ENCODE peak calls at places on chromosome 22, in nine cellular contexts. One of them, this sample, is unnamed.

GRCh38 chr22:38756631-38757463 is 1.0 kb upstream of the SUN2 start:
- DNase-seq in brain microvascular endothelial cell: no peak
- DNase-seq in H9: no peak
- DNase-seq in stomach: no peak
- DNase-seq in pancreas: no peak
- DNase-seq in neuronal stem cell: no peak
- DNase-seq in fibroblast of lung: no peak
- DNase-seq in right lobe of liver: no peak
- DNase-seq in uterus: no peak
- DNase-seq in this sample: no peak

GRCh38 chr22:17717708-17718107 is 56.6 kb downstream of the BID start:
- DNase-seq in brain microvascular endothelial cell: no peak
- DNase-seq in H9: no peak
- DNase-seq in stomach: no peak
- DNase-seq in pancreas: no peak
- DNase-seq in neuronal stem cell: no peak
- DNase-seq in fibroblast of lung: peak; percentile 53
- DNase-seq in right lobe of liver: no peak
- DNase-seq in uterus: no peak
- DNase-seq in this sample: no peak

GRCh38 chr22:44758354-44758969 is 6.1 kb downstream of the ARHGAP8 start:
- DNase-seq in brain microvascular endothelial cell: peak; percentile 10
- DNase-seq in H9: no peak
- DNase-seq in stomach: no peak
- DNase-seq in pancreas: no peak
- DNase-seq in neuronal stem cell: no peak
- DNase-seq in fibroblast of lung: peak; percentile 42
- DNase-seq in right lobe of liver: no peak
- DNase-seq in uterus: no peak
- DNase-seq in this sample: no peak

GRCh38 chr22:23215294-23216204 is 35.2 kb downstream of the BCR start:
- DNase-seq in brain microvascular endothelial cell: no peak
- DNase-seq in H9: no peak
- DNase-seq in stomach: peak; percentile 66
- DNase-seq in pancreas: peak; percentile 68
- DNase-seq in neuronal stem cell: no peak
- DNase-seq in fibroblast of lung: no peak
- DNase-seq in right lobe of liver: no peak
- DNase-seq in uterus: peak; percentile 53
- DNase-seq in this sample: no peak

GRCh38 chr22:41906822-41907221 is 8.1 kb downstream of the SHISA8 start:
- DNase-seq in brain microvascular endothelial cell: no peak
- DNase-seq in H9: peak; percentile 18
- DNase-seq in stomach: no peak
- DNase-seq in pancreas: no peak
- DNase-seq in neuronal stem cell: no peak
- DNase-seq in fibroblast of lung: no peak
- DNase-seq in right lobe of liver: no peak
- DNase-seq in uterus: no peak
- DNase-seq in this sample: no peak

GRCh38 chr22:48887394-48888332 is 940.0 kb downstream of the BRD1 start:
- DNase-seq in brain microvascular endothelial cell: no peak
- DNase-seq in H9: no peak
- DNase-seq in stomach: no peak
- DNase-seq in pancreas: no peak
- DNase-seq in neuronal stem cell: no peak
- DNase-seq in fibroblast of lung: no peak
- DNase-seq in right lobe of liver: no peak
- DNase-seq in uterus: no peak
- DNase-seq in this sample: no peak

GRCh38 chr22:32607086-32607485 is 132.5 kb downstream of the FBXO7 start:
- DNase-seq in brain microvascular endothelial cell: no peak
- DNase-seq in H9: no peak
- DNase-seq in stomach: no peak
- DNase-seq in pancreas: no peak
- DNase-seq in neuronal stem cell: no peak
- DNase-seq in fibroblast of lung: no peak
- DNase-seq in right lobe of liver: no peak
- DNase-seq in uterus: no peak
- DNase-seq in this sample: no peak

GRCh38 chr22:43823911-43824665 is 12.0 kb upstream of the EFCAB6 start:
- DNase-seq in brain microvascular endothelial cell: no peak
- DNase-seq in H9: peak; percentile 21
- DNase-seq in stomach: peak; percentile 21
- DNase-seq in pancreas: no peak
- DNase-seq in neuronal stem cell: no peak
- DNase-seq in fibroblast of lung: no peak
- DNase-seq in right lobe of liver: no peak
- DNase-seq in uterus: no peak
- DNase-seq in this sample: no peak

GRCh38 chr22:39149915-39150847 is 2.3 kb downstream of the CBX7 start:
- DNase-seq in brain microvascular endothelial cell: no peak
- DNase-seq in H9: peak; percentile 59
- DNase-seq in stomach: no peak
- DNase-seq in pancreas: peak; percentile 38
- DNase-seq in neuronal stem cell: no peak
- DNase-seq in fibroblast of lung: no peak
- DNase-seq in right lobe of liver: no peak
- DNase-seq in uterus: no peak
- DNase-seq in this sample: no peak

GRCh38 chr22:46897246-46897623 is 134.8 kb downstream of the TBC1D22A start:
- DNase-seq in brain microvascular endothelial cell: no peak
- DNase-seq in H9: no peak
- DNase-seq in stomach: peak; percentile 15
- DNase-seq in pancreas: no peak
- DNase-seq in neuronal stem cell: no peak
- DNase-seq in fibroblast of lung: no peak
- DNase-seq in right lobe of liver: no peak
- DNase-seq in uterus: no peak
- DNase-seq in this sample: no peak

GRCh38 chr22:25437414-25438160 is 126.9 kb upstream of the GRK3 start:
- DNase-seq in brain microvascular endothelial cell: no peak
- DNase-seq in H9: peak; percentile 52
- DNase-seq in stomach: no peak
- DNase-seq in pancreas: no peak
- DNase-seq in neuronal stem cell: no peak
- DNase-seq in fibroblast of lung: no peak
- DNase-seq in right lobe of liver: no peak
- DNase-seq in uterus: no peak
- DNase-seq in this sample: no peak

GRCh38 chr22:43152355-43153071 is 1.2 kb downstream of the TSPO start:
- DNase-seq in brain microvascular endothelial cell: no peak
- DNase-seq in H9: no peak
- DNase-seq in stomach: peak; percentile 93
- DNase-seq in pancreas: peak; percentile 73
- DNase-seq in neuronal stem cell: no peak
- DNase-seq in fibroblast of lung: peak; percentile 51
- DNase-seq in right lobe of liver: peak; percentile 76
- DNase-seq in uterus: peak; percentile 60
- DNase-seq in this sample: peak; percentile 81

GRCh38 chr22:25744694-25745093 is 2.7 kb downstream of the MYO18B start:
- DNase-seq in brain microvascular endothelial cell: no peak
- DNase-seq in H9: no peak
- DNase-seq in stomach: no peak
- DNase-seq in pancreas: no peak
- DNase-seq in neuronal stem cell: no peak
- DNase-seq in fibroblast of lung: no peak
- DNase-seq in right lobe of liver: no peak
- DNase-seq in uterus: no peak
- DNase-seq in this sample: no peak

GRCh38 chr22:24529898-24530297 is 25.0 kb downstream of the GUCD1 start:
- DNase-seq in brain microvascular endothelial cell: no peak
- DNase-seq in H9: no peak
- DNase-seq in stomach: no peak
- DNase-seq in pancreas: no peak
- DNase-seq in neuronal stem cell: no peak
- DNase-seq in fibroblast of lung: no peak
- DNase-seq in right lobe of liver: no peak
- DNase-seq in uterus: no peak
- DNase-seq in this sample: no peak

DNA sequence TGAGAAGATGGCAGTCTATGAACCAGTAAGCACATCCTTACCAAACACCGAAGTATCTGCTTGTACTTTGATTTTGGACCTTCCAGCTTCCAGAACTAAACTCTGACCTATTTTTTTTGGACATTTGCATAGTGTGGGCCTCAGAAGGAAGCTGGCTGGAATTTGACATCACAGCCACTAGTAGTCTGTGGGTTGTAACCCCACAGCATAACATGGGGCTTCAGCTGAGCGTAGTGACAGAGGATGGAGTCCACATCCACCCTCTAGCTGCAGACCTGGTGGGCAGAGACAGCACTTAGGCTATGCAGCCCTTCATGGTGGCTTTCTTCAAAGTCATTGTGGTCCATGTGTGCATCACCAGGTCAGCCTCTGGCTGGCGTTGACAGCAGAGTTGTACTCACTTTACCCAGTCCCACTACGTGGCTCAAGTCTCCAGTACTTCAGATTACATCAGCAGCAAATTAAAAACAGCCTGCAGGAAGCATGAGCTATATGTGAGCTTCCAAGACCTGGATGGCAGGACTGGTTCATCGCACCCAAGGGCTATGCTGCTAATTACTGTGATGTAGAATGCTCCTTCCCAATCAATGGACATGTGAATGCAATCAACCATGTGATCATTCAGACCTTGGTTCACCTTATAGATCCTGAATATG is 58.6 kb upstream of the VPREB1 start:
- DNase-seq in brain microvascular endothelial cell: no peak
- DNase-seq in H9: no peak
- DNase-seq in stomach: no peak
- DNase-seq in pancreas: no peak
- DNase-seq in neuronal stem cell: no peak
- DNase-seq in fibroblast of lung: no peak
- DNase-seq in right lobe of liver: no peak
- DNase-seq in uterus: no peak
- DNase-seq in this sample: no peak
- H3K27me3 ChIP-seq in brain microvascular endothelial cell: peaks cover 30% of the 10 kb centered on the region
- H3K27me3 ChIP-seq in H9: peaks cover 64% of the 10 kb centered on the region
- H3K27me3 ChIP-seq in stomach: no peaks in the 10 kb centered on the region
- H3K27me3 ChIP-seq in pancreas: no peaks in the 10 kb centered on the region
- H3K27me3 ChIP-seq in neuronal stem cell: peaks cover 47% of the 10 kb centered on the region
- H3K27me3 ChIP-seq in fibroblast of lung: peaks cover 14% of the 10 kb centered on the region
- H3K27me3 ChIP-seq in right lobe of liver: no peaks in the 10 kb centered on the region
- H3K27me3 ChIP-seq in uterus: no peaks in the 10 kb centered on the region
- H3K27me3 ChIP-seq in this sample: peaks cover 41% of the 10 kb centered on the region

GRCh38 chr22:27138471-27138870 is 481.1 kb downstream of the MIAT start:
- DNase-seq in brain microvascular endothelial cell: no peak
- DNase-seq in H9: no peak
- DNase-seq in stomach: no peak
- DNase-seq in pancreas: no peak
- DNase-seq in neuronal stem cell: no peak
- DNase-seq in fibroblast of lung: no peak
- DNase-seq in right lobe of liver: no peak
- DNase-seq in uterus: no peak
- DNase-seq in this sample: no peak
- H3K27me3 ChIP-seq in brain microvascular endothelial cell: no peaks in the 10 kb centered on the region
- H3K27me3 ChIP-seq in H9: no peaks in the 10 kb centered on the region
- H3K27me3 ChIP-seq in stomach: no peaks in the 10 kb centered on the region
- H3K27me3 ChIP-seq in pancreas: no peaks in the 10 kb centered on the region
- H3K27me3 ChIP-seq in neuronal stem cell: peaks cover 10% of the 10 kb centered on the region
- H3K27me3 ChIP-seq in fibroblast of lung: no peaks in the 10 kb centered on the region
- H3K27me3 ChIP-seq in right lobe of liver: no peaks in the 10 kb centered on the region
- H3K27me3 ChIP-seq in uterus: no peaks in the 10 kb centered on the region
- H3K27me3 ChIP-seq in this sample: no peaks in the 10 kb centered on the region

GRCh38 chr22:50078761-50079160 is 6.5 kb downstream of the MLC1 start:
- DNase-seq in brain microvascular endothelial cell: no peak
- DNase-seq in H9: no peak
- DNase-seq in stomach: no peak
- DNase-seq in pancreas: no peak
- DNase-seq in neuronal stem cell: no peak
- DNase-seq in fibroblast of lung: no peak
- DNase-seq in right lobe of liver: peak; percentile 20
- DNase-seq in uterus: no peak
- DNase-seq in this sample: no peak

GRCh38 chr22:50078246-50078645 is 7.0 kb downstream of the MLC1 start:
- DNase-seq in brain microvascular endothelial cell: no peak
- DNase-seq in H9: no peak
- DNase-seq in stomach: no peak
- DNase-seq in pancreas: no peak
- DNase-seq in neuronal stem cell: no peak
- DNase-seq in fibroblast of lung: no peak
- DNase-seq in right lobe of liver: peak; percentile 14
- DNase-seq in uterus: no peak
- DNase-seq in this sample: no peak

GRCh38 chr22:50081426-50082196 is 3.6 kb downstream of the MLC1 start:
- DNase-seq in brain microvascular endothelial cell: no peak
- DNase-seq in H9: no peak
- DNase-seq in stomach: no peak
- DNase-seq in pancreas: no peak
- DNase-seq in neuronal stem cell: no peak
- DNase-seq in fibroblast of lung: no peak
- DNase-seq in right lobe of liver: no peak
- DNase-seq in uterus: no peak
- DNase-seq in this sample: no peak

GRCh38 chr22:50082197-50082715 is 3.0 kb downstream of the MLC1 start:
- DNase-seq in brain microvascular endothelial cell: no peak
- DNase-seq in H9: no peak
- DNase-seq in stomach: no peak
- DNase-seq in pancreas: no peak
- DNase-seq in neuronal stem cell: no peak
- DNase-seq in fibroblast of lung: no peak
- DNase-seq in right lobe of liver: no peak
- DNase-seq in uterus: no peak
- DNase-seq in this sample: no peak

GRCh38 chr22:50079689-50080465 is 5.3 kb downstream of the MLC1 start:
- DNase-seq in brain microvascular endothelial cell: no peak
- DNase-seq in H9: no peak
- DNase-seq in stomach: no peak
- DNase-seq in pancreas: no peak
- DNase-seq in neuronal stem cell: no peak
- DNase-seq in fibroblast of lung: no peak
- DNase-seq in right lobe of liver: peak; percentile 12
- DNase-seq in uterus: peak; percentile 51
- DNase-seq in this sample: no peak
- H3K27me3 ChIP-seq in brain microvascular endothelial cell: peaks cover 2% of the 10 kb centered on the region
- H3K27me3 ChIP-seq in H9: no peaks in the 10 kb centered on the region
- H3K27me3 ChIP-seq in stomach: no peaks in the 10 kb centered on the region
- H3K27me3 ChIP-seq in pancreas: no peaks in the 10 kb centered on the region
- H3K27me3 ChIP-seq in neuronal stem cell: no peaks in the 10 kb centered on the region
- H3K27me3 ChIP-seq in fibroblast of lung: no peaks in the 10 kb centered on the region
- H3K27me3 ChIP-seq in right lobe of liver: no peaks in the 10 kb centered on the region
- H3K27me3 ChIP-seq in uterus: no peaks in the 10 kb centered on the region
- H3K27me3 ChIP-seq in this sample: no peaks in the 10 kb centered on the region

DNA sequence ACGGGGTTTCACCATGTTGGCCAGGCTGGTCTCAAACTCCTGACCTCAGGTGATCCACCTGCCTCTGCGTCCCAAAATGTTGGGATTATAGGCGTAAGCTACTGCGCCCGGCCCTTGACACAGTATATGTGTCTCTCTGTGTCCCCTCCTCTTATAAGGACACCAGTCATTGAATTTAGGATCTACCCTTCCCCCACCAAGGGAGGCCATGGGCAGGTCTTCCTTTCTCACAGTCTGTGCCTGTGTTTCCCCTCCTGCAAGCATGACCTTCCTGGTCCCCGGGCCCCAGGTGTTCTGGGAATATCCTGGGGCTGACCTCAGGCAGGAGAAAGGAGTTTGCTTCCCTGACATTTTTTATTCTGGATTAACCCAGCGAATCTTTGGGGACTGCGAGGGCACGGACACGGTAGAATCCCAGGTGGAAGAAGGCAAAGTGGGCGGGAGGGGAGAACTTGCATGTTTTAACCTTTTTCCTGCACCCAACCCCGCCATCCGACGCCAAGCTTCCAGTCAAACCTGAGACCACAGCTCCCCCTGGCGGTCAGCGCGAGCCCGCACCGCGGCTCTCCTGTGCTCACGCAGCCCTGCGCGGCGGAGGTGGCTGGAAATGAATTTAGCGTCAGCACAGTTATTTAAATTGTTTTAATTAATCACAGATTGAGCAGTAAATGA is 42.1 kb upstream of the ISX start:
- DNase-seq in brain microvascular endothelial cell: peak; percentile 14
- DNase-seq in H9: peak; percentile 86
- DNase-seq in stomach: peak; percentile 71
- DNase-seq in pancreas: peak; percentile 60
- DNase-seq in neuronal stem cell: peak; percentile 72
- DNase-seq in fibroblast of lung: peak; percentile 27
- DNase-seq in right lobe of liver: peak; percentile 73
- DNase-seq in uterus: peak; percentile 24
- DNase-seq in this sample: no peak
- H3K27me3 ChIP-seq in brain microvascular endothelial cell: no peaks in the 10 kb centered on the region
- H3K27me3 ChIP-seq in H9: no peaks in the 10 kb centered on the region
- H3K27me3 ChIP-seq in stomach: no peaks in the 10 kb centered on the region
- H3K27me3 ChIP-seq in pancreas: no peaks in the 10 kb centered on the region
- H3K27me3 ChIP-seq in neuronal stem cell: no peaks in the 10 kb centered on the region
- H3K27me3 ChIP-seq in fibroblast of lung: no peaks in the 10 kb centered on the region
- H3K27me3 ChIP-seq in right lobe of liver: no peaks in the 10 kb centered on the region
- H3K27me3 ChIP-seq in uterus: no peaks in the 10 kb centered on the region
- H3K27me3 ChIP-seq in this sample: no peaks in the 10 kb centered on the region

This sample was measured in RWPE2.